ENCODE peak calls at places on chromosomes 7 and 10, in ten cellular contexts. B is GM20000, E is endothelial cell, A is EL, K is caudate nucleus, M is A172, C is SK-N-DZ, D is heart left ventricle, X is NCI-H1105 treated with DMSO at 0.1 percent for 48 hours, Z is psoas muscle. I is an unnamed sample.

GRCh38 chr7:84372712-84373111 is 178.1 kb upstream of the SEMA3A start:
- DNase-seq in B (no peak), E (no peak), A (peak), K (no peak), M (no peak), C (no peak), D (no peak), X (no peak), Z (no peak), I (no peak)

GRCh38 chr10:102678842-102679289 is 34.6 kb downstream of the TRIM8 start:
- DNase-seq in B (peak), E (peak), A (peak), K (peak), M (peak), C (peak), D (peak), X (peak), Z (peak), I (no peak)

GRCh38 chr7:30906014-30906413 is 5.6 kb upstream of the AQP1 start:
- DNase-seq in B (no peak), E (no peak), A (peak), K (no peak), M (peak), C (no peak), D (no peak), X (no peak), Z (no peak), I (no peak)

GRCh38 chr10:13404791-13405190 is 56.7 kb upstream of the SEPHS1 start:
- DNase-seq in B (no peak), E (no peak), A (no peak), K (no peak), M (no peak), C (no peak), D (no peak), X (peak), Z (no peak), I (no peak)

GRCh38 chr10:114376523-114376922 is 27.8 kb downstream of the AFAP1L2 start:
- DNase-seq in B (no peak), E (no peak), A (no peak), K (no peak), M (no peak), C (no peak), D (no peak), X (no peak), Z (no peak), I (no peak)

GRCh38 chr7:97126483-97127171 is 9.1 kb downstream of the SDHAF3 start:
- DNase-seq in B (no peak), E (no peak), A (no peak), K (no peak), M (no peak), C (peak), D (no peak), X (no peak), Z (no peak), I (no peak)

GRCh38 chr10:14345262-14345661 is 14.5 kb upstream of the FRMD4A start:
- DNase-seq in B (no peak), E (no peak), A (no peak), K (no peak), M (no peak), C (no peak), D (no peak), X (no peak), Z (no peak), I (no peak)

GRCh38 chr7:130961128-130961601 is 227.2 kb upstream of the KLF14 start:
- DNase-seq in B (peak), E (no peak), A (peak), K (no peak), M (peak), C (no peak), D (no peak), X (no peak), Z (no peak), I (no peak)

GRCh38 chr7:30564243-30564892 is 30.3 kb upstream of the GARS1 start:
- DNase-seq in B (peak), E (peak), A (peak), K (peak), M (peak), C (peak), D (peak), X (peak), Z (peak), I (peak)

GRCh38 chr7:44244282-44244681 is 43.5 kb downstream of the YKT6 start:
- DNase-seq in B (peak), E (peak), A (peak), K (no peak), M (no peak), C (no peak), D (no peak), X (no peak), Z (no peak), I (no peak)

I was measured in DMS79.